ENCODE peak calls at places on chromosomes 1 and 21, in eight cellular contexts. P is mammary epithelial cell, I is adrenal gland, E is SJSA1, U is right lobe of liver, J is endodermal cell, Y is coronary artery, G is Karpas-422. A is an unnamed sample.

GRCh38 chr1:230641900-230642262 is 400 bp upstream of the COG2 start:
- DNase-seq in P (no peak), E (no peak), I (no peak), J (no peak), G (no peak), Y (no peak), U (peak; percentile 50), A (no peak)

GRCh38 chr21:31252091-31252490 is 92.0 kb downstream of the TIAM1 start:
- DNase-seq in I (no peak), U (no peak), Y (no peak), J (no peak), G (no peak), E (no peak), P (no peak), A (no peak)

GRCh38 chr1:2555634-2556276 is 416 bp upstream of the TNFRSF14 start:
- DNase-seq in G (no peak), E (no peak), Y (peak; percentile 88), U (peak; percentile 87), P (no peak), I (peak; percentile 93), J (no peak), A (peak; percentile 39)

GRCh38 chr1:1206376-1207253 is at the start of gene TNFRSF18:
- DNase-seq in J (peak; percentile 89), E (no peak), U (no peak), G (peak; percentile 71), P (no peak), Y (no peak), I (no peak), A (no peak)

GRCh38 chr1:201622824-201623223 is 83.9 kb downstream of the NAV1 start:
- DNase-seq in G (no peak), Y (no peak), E (no peak), U (no peak), P (no peak), J (no peak), I (no peak), A (no peak)

GRCh38 chr1:98704474-98704873 is 43.0 kb downstream of the SNX7 start:
- DNase-seq in U (no peak), Y (no peak), E (peak; percentile 47), J (peak; percentile 45), P (no peak), I (no peak), G (no peak), A (no peak)

GRCh38 chr1:184709418-184709817 is 45.2 kb downstream of the EDEM3 start:
- DNase-seq in G (no peak), J (no peak), Y (no peak), E (no peak), I (no peak), U (no peak), P (no peak), A (no peak)

GRCh38 chr1:155186266-155186954 is 12.8 kb downstream of the TRIM46 start:
- DNase-seq in U (no peak), Y (peak; percentile 69), G (peak; percentile 57), J (peak; percentile 59), E (no peak), I (no peak), P (no peak), A (peak; percentile 57)

GRCh38 chr21:28252923-28253322 is 739.8 kb downstream of the LTN1 start:
- DNase-seq in U (no peak), E (no peak), Y (no peak), I (no peak), J (no peak), G (no peak), P (no peak), A (no peak)

GRCh38 chr1:27963393-27963792 is 3.6 kb downstream of the XKR8 start:
- DNase-seq in U (no peak), E (no peak), G (no peak), P (no peak), J (no peak), I (no peak), Y (no peak), A (no peak)

GRCh38 chr1:54745864-54746263 is 18.5 kb downstream of the PARS2 start:
- DNase-seq in U (no peak), Y (no peak), I (no peak), G (no peak), J (no peak), E (no peak), P (no peak), A (no peak)

GRCh38 chr1:25068316-25068715 is 138.2 kb upstream of the RUNX3 start:
- DNase-seq in I (no peak), U (no peak), E (no peak), Y (no peak), G (no peak), P (no peak), J (no peak), A (no peak)

GRCh38 chr21:44813149-44813548 is 4.7 kb downstream of the SUMO3 start:
- DNase-seq in Y (no peak), G (no peak), E (no peak), J (no peak), I (no peak), P (no peak), U (no peak), A (no peak)

GRCh38 chr1:30099587-30099986 is 623.8 kb downstream of the MATN1 start:
- DNase-seq in J (no peak), I (no peak), E (no peak), U (no peak), G (no peak), Y (no peak), P (no peak), A (no peak)

GRCh38 chr1:111702504-111703050 is 36.6 kb downstream of the INKA2 start:
- DNase-seq in U (no peak), J (no peak), I (no peak), Y (no peak), P (no peak), G (no peak), E (no peak), A (no peak)

DNA sequence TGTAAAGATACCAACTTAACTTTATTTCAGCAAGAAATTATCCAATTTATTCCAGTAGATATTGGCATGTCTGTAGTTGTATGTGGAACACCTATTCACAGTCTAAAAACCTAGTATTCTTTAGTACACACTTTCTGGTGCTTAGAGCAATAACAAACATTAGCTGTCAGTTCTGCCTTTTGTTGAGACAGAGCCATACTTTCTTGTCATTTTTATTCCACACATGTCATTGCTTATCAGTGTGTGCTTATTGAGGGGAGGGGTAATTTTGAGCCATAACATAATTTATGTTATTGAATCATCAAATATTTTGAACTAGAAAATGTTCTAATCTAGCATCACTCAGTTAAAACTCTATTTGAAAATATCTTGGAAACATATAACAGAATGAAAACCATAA is 401.7 kb downstream of the PTPRC start:
- DNase-seq in P (no peak), E (no peak), I (no peak), U (no peak), Y (no peak), G (no peak), J (no peak), A (no peak)
- H3K27ac ChIP-seq in P (no peak overlapping the region), E (no peak overlapping the region), I (no peak overlapping the region), U (no peak overlapping the region), Y (no peak overlapping the region), G (no peak overlapping the region), J (no peak overlapping the region), A (no peak overlapping the region)

DNA sequence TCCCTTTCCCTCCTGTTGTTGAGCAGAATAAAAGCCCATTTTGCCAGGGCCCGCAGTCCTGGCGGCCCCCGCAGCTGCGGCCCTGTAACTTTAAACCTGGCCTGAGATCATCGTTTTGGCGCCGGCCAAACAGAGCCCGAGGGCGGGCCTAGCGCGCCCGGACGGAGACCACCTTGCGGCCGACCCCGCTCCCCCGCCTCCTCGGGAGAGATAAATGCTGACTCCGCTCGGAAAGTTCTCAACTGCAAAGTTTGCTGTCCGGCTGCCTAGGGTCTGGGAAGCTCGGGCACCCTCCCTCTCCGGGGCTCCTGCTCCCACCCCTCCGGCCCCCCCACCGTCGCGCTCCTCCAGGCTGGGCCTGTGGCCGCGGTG is at the start of gene PDPN:
- DNase-seq in E (peak; percentile 76), J (peak; percentile 94), I (peak; percentile 16), P (no peak), U (no peak), Y (no peak), G (no peak), A (no peak)
- H3K4me3 ChIP-seq in E (peak within 1 kb of the TSS; percentile 75), J (peak within 1 kb of the TSS; percentile 86), I (no peak within 1 kb of the TSS), P (peak within 1 kb of the TSS; percentile 53), U (no peak within 1 kb of the TSS), Y (peak within 1 kb of the TSS; percentile 64), G (no peak within 1 kb of the TSS), A (peak within 1 kb of the TSS; percentile 32)

GRCh38 chr1:99969729-99970591 is at the start of gene SLC35A3:
- DNase-seq in J (peak; percentile 96), I (peak; percentile 82), E (peak; percentile 80), U (peak; percentile 88), P (peak; percentile 77), G (peak; percentile 94), Y (peak; percentile 85), A (peak; percentile 85)
- H3K27ac ChIP-seq in J (no peak within 1 kb of the TSS), I (peak within 1 kb of the TSS; percentile 60), E (peak within 1 kb of the TSS; percentile 43), U (peak within 1 kb of the TSS; percentile 84), P (peak within 1 kb of the TSS; percentile 84), G (peak within 1 kb of the TSS; percentile 66), Y (peak within 1 kb of the TSS; percentile 79), A (peak within 1 kb of the TSS; percentile 79)

DNA sequence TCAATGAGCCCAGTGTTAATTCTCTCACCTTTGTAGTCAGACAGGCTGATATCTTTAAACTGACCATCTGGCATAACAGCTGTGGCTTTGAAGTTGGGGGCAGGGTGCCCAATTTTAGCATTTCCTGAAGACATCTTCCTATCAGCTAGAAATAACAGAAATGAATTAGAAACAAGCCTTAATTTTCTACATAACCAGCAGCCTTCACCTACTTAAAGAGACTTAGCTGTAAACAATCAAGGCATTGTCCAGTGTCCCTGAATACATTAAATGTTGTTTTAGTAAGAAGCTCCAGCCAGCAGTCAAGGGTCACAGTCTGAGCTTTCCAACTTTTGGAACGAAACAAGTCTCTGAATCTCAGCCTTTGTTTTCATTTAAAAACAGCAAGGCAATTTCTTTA is 2.8 kb downstream of the PRDX1 start:
- DNase-seq in E (no peak), U (no peak), I (no peak), J (no peak), G (no peak), Y (no peak), P (no peak), A (no peak)
- H3K4me3 ChIP-seq in E (no peak overlapping the region), U (peak overlapping the region; percentile 93), I (no peak overlapping the region), J (peak overlapping the region; percentile 92), G (peak overlapping the region; percentile 88), Y (peak overlapping the region; percentile 94), P (no peak overlapping the region), A (no peak overlapping the region)

GRCh38 chr1:70633004-70633403 is 221.9 kb downstream of the CTH start:
- DNase-seq in P (no peak), G (no peak), Y (no peak), I (no peak), E (no peak), U (no peak), J (no peak), A (no peak)
- H3K27ac ChIP-seq in P (no peak overlapping the region), G (no peak overlapping the region), Y (no peak overlapping the region), I (no peak overlapping the region), E (no peak overlapping the region), U (no peak overlapping the region), J (no peak overlapping the region), A (no peak overlapping the region)